ENCODE peak calls at places on chromosomes 13 and 19, in four cellular contexts. One of them, this sample, is unnamed.

GRCh38 chr13:97588993-97589392 is 155.0 kb downstream of the RAP2A start:
- DNase-seq in brain microvascular endothelial cell: no peak
- DNase-seq in astrocyte of the cerebellum: no peak
- DNase-seq in endothelial cell of umbilical vein: no peak
- DNase-seq in this sample: no peak

GRCh38 chr19:45767410-45767880 is 1.6 kb downstream of the SIX5 start:
- DNase-seq in endothelial cell of umbilical vein: peak; percentile 70
- DNase-seq in brain microvascular endothelial cell: peak; percentile 79
- DNase-seq in astrocyte of the cerebellum: peak; percentile 34
- DNase-seq in this sample: peak; percentile 67

GRCh38 chr19:57708641-57709354 is at the start of gene ZNF154:
- DNase-seq in astrocyte of the cerebellum: peak; percentile 51
- DNase-seq in endothelial cell of umbilical vein: peak; percentile 36
- DNase-seq in brain microvascular endothelial cell: peak; percentile 80
- DNase-seq in this sample: no peak

GRCh38 chr13:51271008-51271407 is 48.8 kb downstream of the FAM124A start:
- DNase-seq in astrocyte of the cerebellum: no peak
- DNase-seq in endothelial cell of umbilical vein: no peak
- DNase-seq in brain microvascular endothelial cell: no peak
- DNase-seq in this sample: no peak

GRCh38 chr13:44759723-44760360 is 183.7 kb upstream of the TSC22D1 start:
- DNase-seq in endothelial cell of umbilical vein: no peak
- DNase-seq in brain microvascular endothelial cell: no peak
- DNase-seq in astrocyte of the cerebellum: no peak
- DNase-seq in this sample: no peak

GRCh38 chr13:91693466-91693865 is 295.0 kb downstream of the GPC5 start:
- DNase-seq in astrocyte of the cerebellum: no peak
- DNase-seq in endothelial cell of umbilical vein: no peak
- DNase-seq in brain microvascular endothelial cell: no peak
- DNase-seq in this sample: no peak

GRCh38 chr13:95485518-95486144 is 66.9 kb upstream of the CLDN10 start:
- DNase-seq in astrocyte of the cerebellum: no peak
- DNase-seq in endothelial cell of umbilical vein: peak; percentile 96
- DNase-seq in brain microvascular endothelial cell: no peak
- DNase-seq in this sample: no peak

GRCh38 chr19:37997911-37998344 is 90.9 kb downstream of the SIPA1L3 start:
- DNase-seq in astrocyte of the cerebellum: peak; percentile 53
- DNase-seq in brain microvascular endothelial cell: peak; percentile 83
- DNase-seq in endothelial cell of umbilical vein: peak; percentile 83
- DNase-seq in this sample: no peak

GRCh38 chr19:15400521-15401396 is 18.0 kb downstream of the AKAP8L start:
- DNase-seq in astrocyte of the cerebellum: no peak
- DNase-seq in brain microvascular endothelial cell: no peak
- DNase-seq in endothelial cell of umbilical vein: no peak
- DNase-seq in this sample: no peak

GRCh38 chr19:3509566-3509989 is 3.5 kb downstream of the FZR1 start:
- DNase-seq in astrocyte of the cerebellum: no peak
- DNase-seq in endothelial cell of umbilical vein: no peak
- DNase-seq in brain microvascular endothelial cell: peak; percentile 68
- DNase-seq in this sample: no peak

GRCh38 chr19:28705008-28705407 is 507.9 kb downstream of the UQCRFS1 start:
- DNase-seq in brain microvascular endothelial cell: peak; percentile 80
- DNase-seq in endothelial cell of umbilical vein: no peak
- DNase-seq in astrocyte of the cerebellum: peak; percentile 86
- DNase-seq in this sample: no peak

GRCh38 chr19:49556412-49557398 is 23.7 kb downstream of the NOSIP start:
- DNase-seq in brain microvascular endothelial cell: no peak
- DNase-seq in endothelial cell of umbilical vein: no peak
- DNase-seq in astrocyte of the cerebellum: no peak
- DNase-seq in this sample: no peak

GRCh38 chr19:56751078-56751489 is 79.5 kb upstream of the ZNF835 start:
- DNase-seq in brain microvascular endothelial cell: no peak
- DNase-seq in astrocyte of the cerebellum: no peak
- DNase-seq in endothelial cell of umbilical vein: no peak
- DNase-seq in this sample: no peak

GRCh38 chr13:102781591-102781990 is 8.0 kb upstream of the TEX30 start:
- DNase-seq in endothelial cell of umbilical vein: no peak
- DNase-seq in brain microvascular endothelial cell: no peak
- DNase-seq in astrocyte of the cerebellum: no peak
- DNase-seq in this sample: no peak

GRCh38 chr13:109412232-109412935 is 374.0 kb downstream of the IRS2 start:
- DNase-seq in endothelial cell of umbilical vein: peak; percentile 5
- DNase-seq in astrocyte of the cerebellum: no peak
- DNase-seq in brain microvascular endothelial cell: peak; percentile 70
- DNase-seq in this sample: no peak

GRCh38 chr19:33771308-33772101 is 25.2 kb upstream of the KCTD15 start:
- DNase-seq in endothelial cell of umbilical vein: peak; percentile 51
- DNase-seq in brain microvascular endothelial cell: peak; percentile 45
- DNase-seq in astrocyte of the cerebellum: no peak
- DNase-seq in this sample: peak; percentile 39

GRCh38 chr13:23411220-23411619 is 22.3 kb downstream of the SACS start:
- DNase-seq in endothelial cell of umbilical vein: peak; percentile 72
- DNase-seq in brain microvascular endothelial cell: no peak
- DNase-seq in astrocyte of the cerebellum: no peak
- DNase-seq in this sample: no peak

GRCh38 chr19:2240881-2241760 is 4.5 kb downstream of the SF3A2 start:
- DNase-seq in brain microvascular endothelial cell: no peak
- DNase-seq in astrocyte of the cerebellum: no peak
- DNase-seq in endothelial cell of umbilical vein: no peak
- DNase-seq in this sample: no peak
- H3K4me3 ChIP-seq in brain microvascular endothelial cell: peak overlapping the region; percentile 5
- H3K4me3 ChIP-seq in astrocyte of the cerebellum: no peak overlapping the region
- H3K4me3 ChIP-seq in endothelial cell of umbilical vein: peak overlapping the region; percentile 56
- H3K4me3 ChIP-seq in this sample: no peak overlapping the region

DNA sequence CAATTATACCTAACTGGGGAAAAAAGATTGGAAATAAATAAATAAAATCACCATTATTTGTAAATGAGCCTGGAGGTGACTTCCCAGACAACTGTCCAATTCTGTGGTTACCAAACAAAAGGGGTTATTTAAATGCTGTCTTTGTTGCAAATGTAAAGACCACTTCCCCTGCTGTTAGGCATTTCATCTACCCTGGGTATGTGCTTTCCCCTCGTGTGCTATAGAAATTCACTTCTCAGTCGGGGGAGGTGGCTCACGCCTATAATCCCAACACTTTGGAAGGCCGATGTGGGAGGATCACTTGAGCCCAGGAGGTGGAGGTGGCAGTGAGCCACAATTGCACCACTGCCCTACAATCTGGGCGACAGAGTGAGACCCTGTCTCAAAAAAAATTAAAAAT is 101.9 kb upstream of the AKAP11 start:
- DNase-seq in endothelial cell of umbilical vein: no peak
- DNase-seq in astrocyte of the cerebellum: no peak
- DNase-seq in brain microvascular endothelial cell: no peak
- DNase-seq in this sample: no peak
- H3K4me3 ChIP-seq in endothelial cell of umbilical vein: no peak overlapping the region
- H3K4me3 ChIP-seq in astrocyte of the cerebellum: no peak overlapping the region
- H3K4me3 ChIP-seq in brain microvascular endothelial cell: no peak overlapping the region
- H3K4me3 ChIP-seq in this sample: no peak overlapping the region

DNA sequence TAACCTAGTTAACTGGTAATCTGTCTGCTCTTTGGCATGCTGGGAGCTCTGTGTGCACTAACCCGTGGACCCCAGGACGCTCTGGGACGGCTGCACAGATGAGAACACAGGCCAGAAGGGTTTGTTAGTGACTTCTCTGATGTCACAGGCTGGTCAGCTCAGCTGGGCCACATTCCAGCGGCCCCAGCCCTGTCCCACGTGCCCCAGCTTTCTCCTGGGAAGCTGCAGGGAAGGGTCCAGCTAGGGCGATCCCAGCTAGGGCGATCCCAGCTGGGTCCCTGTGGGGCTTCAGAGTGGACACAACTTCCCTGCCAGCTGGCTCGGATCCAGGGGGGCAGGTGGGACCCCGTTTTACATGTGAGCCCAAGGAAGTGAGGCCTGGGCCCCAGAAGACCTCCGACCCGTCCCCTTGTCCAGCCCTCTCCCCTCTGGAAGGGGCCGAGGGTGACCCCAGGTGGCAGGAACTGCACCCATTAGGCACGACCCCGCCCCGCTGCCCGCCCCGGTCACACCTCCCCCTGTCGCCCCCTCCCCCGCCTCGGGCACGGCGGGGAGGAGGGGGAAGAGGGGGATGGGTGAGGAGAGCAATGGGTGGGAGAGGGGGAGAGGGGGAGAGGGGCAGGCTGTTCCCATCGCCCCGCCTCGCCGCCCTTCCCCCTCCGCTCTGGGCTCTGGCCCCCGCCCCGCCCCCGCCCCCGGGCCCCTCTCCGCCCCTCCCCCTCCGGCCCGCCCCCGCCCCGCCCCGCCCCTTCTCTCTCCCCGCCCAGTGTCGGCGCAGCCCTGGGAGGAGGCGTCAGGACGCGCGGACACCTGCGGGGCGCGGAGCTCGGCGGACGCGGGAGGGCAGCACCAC is 75.2 kb upstream of the MCF2L start:
- DNase-seq in endothelial cell of umbilical vein: peak; percentile 12
- DNase-seq in astrocyte of the cerebellum: no peak
- DNase-seq in brain microvascular endothelial cell: peak; percentile 5
- DNase-seq in this sample: no peak
- H3K4me3 ChIP-seq in endothelial cell of umbilical vein: peak overlapping the region; percentile 35
- H3K4me3 ChIP-seq in astrocyte of the cerebellum: peak overlapping the region; percentile 16
- H3K4me3 ChIP-seq in brain microvascular endothelial cell: no peak overlapping the region
- H3K4me3 ChIP-seq in this sample: no peak overlapping the region

DNA sequence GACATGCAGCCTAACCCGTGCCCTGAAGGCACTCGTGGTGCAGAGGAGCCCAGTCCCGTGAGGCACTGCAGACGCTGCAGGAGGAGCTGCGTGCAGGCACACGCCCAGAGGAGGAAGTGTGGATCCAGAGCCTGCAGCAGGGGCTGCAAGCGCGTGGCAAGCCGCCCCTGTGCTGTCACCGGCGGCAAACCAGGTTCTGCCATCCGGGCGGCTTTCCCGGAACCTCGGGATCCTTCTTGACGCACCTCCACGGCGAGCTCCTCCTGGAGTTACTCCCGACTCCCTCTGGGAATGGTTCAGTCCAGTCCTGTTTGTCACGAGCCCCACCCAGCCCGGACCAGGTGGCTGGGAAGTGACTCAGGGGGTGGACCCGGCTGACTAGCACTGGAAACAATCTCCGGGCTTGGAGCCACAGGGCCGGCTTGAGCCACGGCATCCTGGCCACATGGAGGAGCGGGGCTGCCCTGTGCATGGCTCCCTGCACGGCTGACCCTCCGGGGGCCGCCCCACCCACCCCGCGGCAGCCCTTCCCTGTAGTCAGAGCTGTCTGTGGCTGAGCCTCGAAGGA is 10.2 kb downstream of the DPP9 start:
- DNase-seq in brain microvascular endothelial cell: peak; percentile 96
- DNase-seq in endothelial cell of umbilical vein: peak; percentile 94
- DNase-seq in astrocyte of the cerebellum: peak; percentile 79
- DNase-seq in this sample: peak; percentile 96
- H3K4me3 ChIP-seq in brain microvascular endothelial cell: no peak overlapping the region
- H3K4me3 ChIP-seq in endothelial cell of umbilical vein: no peak overlapping the region
- H3K4me3 ChIP-seq in astrocyte of the cerebellum: no peak overlapping the region
- H3K4me3 ChIP-seq in this sample: no peak overlapping the region